ENCODE peak calls at places on chromosome 16, in eight cellular contexts. One of them, this sample, is unnamed.

GRCh38 chr16:77584205-77584859 is 138.0 kb upstream of the NUDT7 start:
- DNase-seq in heart left ventricle: no peak
- DNase-seq in NCI-H510A treated with DMSO at 0.1 percent for 48 hours: peak
- DNase-seq in lower lobe of right lung: no peak
- DNase-seq in T-helper 1 cell: peak
- DNase-seq in activated naive CD4-positive, alpha-beta T cell treated with Interleukin-2 at 50 U/mL for 16 hours: peak
- DNase-seq in HEK293T: peak
- DNase-seq in SHP77: peak
- DNase-seq in this sample: peak

GRCh38 chr16:23941963-23942564 is 106.3 kb downstream of the PRKCB start:
- DNase-seq in HEK293T: no peak
- DNase-seq in T-helper 1 cell: no peak
- DNase-seq in NCI-H510A treated with DMSO at 0.1 percent for 48 hours: no peak
- DNase-seq in SHP77: no peak
- DNase-seq in heart left ventricle: no peak
- DNase-seq in lower lobe of right lung: no peak
- DNase-seq in activated naive CD4-positive, alpha-beta T cell treated with Interleukin-2 at 50 U/mL for 16 hours: no peak
- DNase-seq in this sample: no peak

GRCh38 chr16:11824362-11824761 is 27.0 kb downstream of the RSL1D1 start:
- DNase-seq in NCI-H510A treated with DMSO at 0.1 percent for 48 hours: no peak
- DNase-seq in activated naive CD4-positive, alpha-beta T cell treated with Interleukin-2 at 50 U/mL for 16 hours: no peak
- DNase-seq in SHP77: no peak
- DNase-seq in heart left ventricle: no peak
- DNase-seq in lower lobe of right lung: peak
- DNase-seq in HEK293T: peak
- DNase-seq in T-helper 1 cell: no peak
- DNase-seq in this sample: no peak

GRCh38 chr16:64962786-64963185 is 159.1 kb downstream of the CDH11 start:
- DNase-seq in SHP77: no peak
- DNase-seq in lower lobe of right lung: no peak
- DNase-seq in heart left ventricle: no peak
- DNase-seq in activated naive CD4-positive, alpha-beta T cell treated with Interleukin-2 at 50 U/mL for 16 hours: no peak
- DNase-seq in HEK293T: no peak
- DNase-seq in T-helper 1 cell: no peak
- DNase-seq in NCI-H510A treated with DMSO at 0.1 percent for 48 hours: no peak
- DNase-seq in this sample: no peak

GRCh38 chr16:30969246-30969842 is 11.8 kb downstream of the SETD1A start:
- DNase-seq in heart left ventricle: no peak
- DNase-seq in NCI-H510A treated with DMSO at 0.1 percent for 48 hours: no peak
- DNase-seq in HEK293T: no peak
- DNase-seq in activated naive CD4-positive, alpha-beta T cell treated with Interleukin-2 at 50 U/mL for 16 hours: no peak
- DNase-seq in lower lobe of right lung: no peak
- DNase-seq in SHP77: no peak
- DNase-seq in T-helper 1 cell: no peak
- DNase-seq in this sample: no peak

GRCh38 chr16:77406680-77407079 is 28.2 kb downstream of the ADAMTS18 start:
- DNase-seq in heart left ventricle: no peak
- DNase-seq in HEK293T: no peak
- DNase-seq in activated naive CD4-positive, alpha-beta T cell treated with Interleukin-2 at 50 U/mL for 16 hours: no peak
- DNase-seq in NCI-H510A treated with DMSO at 0.1 percent for 48 hours: no peak
- DNase-seq in SHP77: peak
- DNase-seq in T-helper 1 cell: no peak
- DNase-seq in lower lobe of right lung: no peak
- DNase-seq in this sample: no peak

GRCh38 chr16:31111881-31112466 is 3.8 kb downstream of the BCKDK start:
- DNase-seq in HEK293T: no peak
- DNase-seq in heart left ventricle: no peak
- DNase-seq in SHP77: no peak
- DNase-seq in lower lobe of right lung: no peak
- DNase-seq in activated naive CD4-positive, alpha-beta T cell treated with Interleukin-2 at 50 U/mL for 16 hours: no peak
- DNase-seq in NCI-H510A treated with DMSO at 0.1 percent for 48 hours: no peak
- DNase-seq in T-helper 1 cell: no peak
- DNase-seq in this sample: no peak

GRCh38 chr16:28326881-28327610 is 34.7 kb downstream of the SBK1 start:
- DNase-seq in lower lobe of right lung: peak
- DNase-seq in HEK293T: peak
- DNase-seq in NCI-H510A treated with DMSO at 0.1 percent for 48 hours: peak
- DNase-seq in SHP77: peak
- DNase-seq in activated naive CD4-positive, alpha-beta T cell treated with Interleukin-2 at 50 U/mL for 16 hours: peak
- DNase-seq in T-helper 1 cell: peak
- DNase-seq in heart left ventricle: peak
- DNase-seq in this sample: peak

GRCh38 chr16:67719048-67719777 is at the start of gene GFOD2:
- DNase-seq in T-helper 1 cell: peak
- DNase-seq in SHP77: peak
- DNase-seq in activated naive CD4-positive, alpha-beta T cell treated with Interleukin-2 at 50 U/mL for 16 hours: peak
- DNase-seq in heart left ventricle: peak
- DNase-seq in NCI-H510A treated with DMSO at 0.1 percent for 48 hours: peak
- DNase-seq in lower lobe of right lung: peak
- DNase-seq in HEK293T: peak
- DNase-seq in this sample: peak

GRCh38 chr16:30186782-30187555 is 3.6 kb downstream of the CORO1A start:
- DNase-seq in SHP77: peak
- DNase-seq in lower lobe of right lung: peak
- DNase-seq in T-helper 1 cell: peak
- DNase-seq in NCI-H510A treated with DMSO at 0.1 percent for 48 hours: no peak
- DNase-seq in HEK293T: peak
- DNase-seq in heart left ventricle: peak
- DNase-seq in activated naive CD4-positive, alpha-beta T cell treated with Interleukin-2 at 50 U/mL for 16 hours: peak
- DNase-seq in this sample: peak

GRCh38 chr16:85445779-85446222 is 167.3 kb upstream of the GSE1 start:
- DNase-seq in T-helper 1 cell: no peak
- DNase-seq in lower lobe of right lung: no peak
- DNase-seq in NCI-H510A treated with DMSO at 0.1 percent for 48 hours: no peak
- DNase-seq in heart left ventricle: no peak
- DNase-seq in HEK293T: no peak
- DNase-seq in SHP77: peak
- DNase-seq in activated naive CD4-positive, alpha-beta T cell treated with Interleukin-2 at 50 U/mL for 16 hours: no peak
- DNase-seq in this sample: no peak

GRCh38 chr16:7315813-7316212 is 16.8 kb upstream of the RBFOX1 start:
- DNase-seq in lower lobe of right lung: no peak
- DNase-seq in T-helper 1 cell: no peak
- DNase-seq in HEK293T: no peak
- DNase-seq in heart left ventricle: no peak
- DNase-seq in NCI-H510A treated with DMSO at 0.1 percent for 48 hours: no peak
- DNase-seq in SHP77: no peak
- DNase-seq in activated naive CD4-positive, alpha-beta T cell treated with Interleukin-2 at 50 U/mL for 16 hours: no peak
- DNase-seq in this sample: no peak

This sample was measured in nephron progenitor cell.